ENCODE peak calls at places on chromosomes 4 and X, in six cellular contexts. R is thoracic aorta, Q is H9, Y is neural progenitor cell, W is stomach, B is sigmoid colon. G is an unnamed sample. For H3K4me1 and H3K9me3, the result is how much of the 10 kb centered on the place peaks cover.

GRCh38 chrX:123803331-123803983 is 56.4 kb upstream of the XIAP start:
- DNase-seq in R (no peak), Q (no peak), Y (no peak), W (no peak), B (no peak), G (peak)

GRCh38 chr4:25875281-25875745 is 12.5 kb upstream of the SEL1L3 start:
- DNase-seq in R (no peak), Q (no peak), Y (no peak), W (no peak), B (no peak), G (no peak)

GRCh38 chrX:128975716-128976115 is 547.6 kb downstream of the SMARCA1 start:
- DNase-seq in R (no peak), Q (peak), Y (peak), W (peak), B (no peak), G (peak)

GRCh38 chrX:134745636-134746378 is 87.5 kb upstream of the PLAC1 start:
- DNase-seq in R (no peak), Q (no peak), Y (no peak), W (peak), B (no peak), G (no peak)

GRCh38 chrX:49793686-49794085 is 35.4 kb upstream of the PAGE4 start:
- DNase-seq in R (no peak), Q (no peak), Y (no peak), W (no peak), B (no peak), G (no peak)

GRCh38 chr4:3483471-3483921 is 20.4 kb downstream of the DOK7 start:
- DNase-seq in R (peak), Q (no peak), Y (peak), W (no peak), B (no peak), G (no peak)

GRCh38 chrX:72243472-72243871 is 4.6 kb upstream of the ERCC6L start:
- DNase-seq in R (no peak), Q (no peak), Y (no peak), W (no peak), B (no peak), G (no peak)

GRCh38 chrX:5936438-5936837 is 292.2 kb downstream of the NLGN4X start:
- DNase-seq in R (no peak), Q (no peak), Y (no peak), W (no peak), B (no peak), G (no peak)

GRCh38 chr4:8278421-8279287 is 9.1 kb downstream of the HTRA3 start:
- DNase-seq in R (no peak), Q (no peak), Y (no peak), W (no peak), B (peak), G (no peak)

GRCh38 chr4:8589831-8590545 is 2.6 kb upstream of the CPZ start:
- DNase-seq in R (no peak), Q (no peak), Y (peak), W (no peak), B (no peak), G (no peak)

GRCh38 chr4:184328022-184328736 is 110.5 kb upstream of the ENPP6 start:
- DNase-seq in R (no peak), Q (no peak), Y (no peak), W (no peak), B (no peak), G (no peak)

GRCh38 chrX:39613997-39614679 is 483.6 kb downstream of the BCOR start:
- DNase-seq in R (no peak), Q (peak), Y (peak), W (no peak), B (no peak), G (no peak)

GRCh38 chr4:155271557-155271956 is 63.1 kb downstream of the NPY2R start:
- DNase-seq in R (no peak), Q (no peak), Y (peak), W (no peak), B (no peak), G (no peak)

GRCh38 chrX:50813843-50814661 is at the start of gene SHROOM4:
- DNase-seq in R (no peak), Q (peak), Y (peak), W (peak), B (peak), G (peak)

GRCh38 chrX:70466968-70467367 is 22.3 kb downstream of the DLG3 start:
- DNase-seq in R (no peak), Q (no peak), Y (no peak), W (no peak), B (no peak), G (no peak)

GRCh38 chr4:2260336-2261109 is 1.4 kb downstream of the MXD4 start:
- DNase-seq in R (no peak), Q (peak), Y (no peak), W (peak), B (peak), G (peak)

GRCh38 chr4:2262145-2262943 is 435 bp upstream of the MXD4 start:
- DNase-seq in R (peak), Q (peak), Y (peak), W (peak), B (peak), G (peak)

GRCh38 chr4:2262944-2263250 is 988 bp upstream of the MXD4 start:
- DNase-seq in R (no peak), Q (no peak), Y (no peak), W (no peak), B (no peak), G (no peak)

GRCh38 chr4:2261110-2261852 is 628 bp downstream of the MXD4 start:
- DNase-seq in R (no peak), Q (no peak), Y (peak), W (peak), B (peak), G (peak)

DNA sequence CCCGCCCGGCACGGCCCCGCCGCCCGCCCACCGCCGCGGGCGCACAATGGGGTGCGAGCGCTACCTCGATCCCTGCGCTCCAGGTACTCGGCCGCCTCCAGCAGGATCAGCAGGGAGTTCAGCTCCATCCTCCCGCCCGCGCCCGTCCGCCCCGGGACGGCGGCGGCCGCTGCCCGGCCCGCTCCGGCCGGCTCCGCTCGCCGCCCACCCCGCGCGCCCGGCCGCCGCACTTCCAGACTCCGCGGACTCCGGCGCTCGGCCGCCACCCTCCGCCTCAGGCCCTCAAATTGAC is at the start of gene MXD4:
- DNase-seq in R (no peak), Q (no peak), Y (no peak), W (no peak), B (no peak), G (no peak)
- H3K4me1 ChIP-seq in R (half or more), Q (under half), Y (under half), W (half or more), B (under half), G (under half)

DNA sequence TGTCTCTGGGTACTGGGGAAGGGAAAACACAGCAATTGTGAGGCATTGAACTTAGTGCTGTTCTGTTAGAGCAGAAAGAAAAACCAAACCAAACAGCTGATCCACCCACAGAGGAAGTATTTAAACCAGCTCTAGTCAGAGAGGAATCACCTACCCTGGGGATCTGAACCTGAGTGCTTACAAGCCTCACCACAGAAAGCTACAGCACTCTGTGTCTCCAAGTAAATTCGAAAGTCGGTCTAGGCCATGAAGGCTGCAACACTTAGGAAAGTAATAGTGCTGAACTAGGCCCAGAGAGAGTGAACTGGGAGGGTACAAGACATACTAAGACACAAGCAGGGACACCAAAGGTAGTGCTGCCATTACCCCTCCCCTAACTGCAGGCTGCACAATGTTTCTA is 142.2 kb upstream of the CXorf51A start:
- DNase-seq in R (no peak), Q (no peak), Y (no peak), W (no peak), B (no peak), G (no peak)
- H3K9me3 ChIP-seq in R (under half), Q (under half), Y (under half), W (under half), B (under half), G (under half)

DNA sequence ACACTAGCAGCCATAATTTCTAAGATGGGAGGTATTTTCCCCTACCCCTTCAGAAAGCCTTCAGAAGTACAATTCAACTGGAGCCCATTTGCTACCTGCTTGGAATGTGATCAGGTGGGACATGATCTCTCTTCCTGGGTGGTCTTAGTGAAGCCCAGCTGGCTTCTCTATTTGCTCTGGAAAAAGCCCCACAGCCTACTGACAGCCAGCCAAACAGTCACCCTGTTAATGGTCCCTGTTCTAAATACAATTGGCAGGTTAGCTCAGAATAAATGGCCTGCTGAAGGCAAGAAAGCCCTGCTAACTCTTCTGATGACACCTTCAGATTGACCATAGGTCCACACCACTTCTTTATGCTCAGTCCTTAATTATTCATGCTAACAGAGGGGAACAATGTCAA is 39.9 kb downstream of the HS6ST2 start:
- DNase-seq in R (no peak), Q (no peak), Y (no peak), W (no peak), B (no peak), G (no peak)
- H3K4me1 ChIP-seq in R (under half), Q (under half), Y (under half), W (under half), B (under half), G (under half)

GRCh38 chrX:75649829-75650228 is 127.0 kb upstream of the ZDHHC15 start:
- DNase-seq in R (no peak), Q (no peak), Y (no peak), W (no peak), B (no peak), G (no peak)
- H3K9me3 ChIP-seq in R (under half), Q (under half), Y (under half), W (under half), B (under half), G (under half)

GRCh38 chr4:95625020-95625419 is 76.2 kb upstream of the UNC5C start:
- DNase-seq in R (no peak), Q (no peak), Y (no peak), W (no peak), B (no peak), G (peak)

GRCh38 chr4:95627004-95627403 is 78.2 kb upstream of the UNC5C start:
- DNase-seq in R (no peak), Q (no peak), Y (no peak), W (no peak), B (no peak), G (no peak)

GRCh38 chr4:95627709-95628108 is 78.9 kb upstream of the UNC5C start:
- DNase-seq in R (no peak), Q (no peak), Y (no peak), W (no peak), B (no peak), G (no peak)
- H3K4me1 ChIP-seq in R (under half), Q (under half), Y (under half), W (under half), B (under half), G (under half)

DNA sequence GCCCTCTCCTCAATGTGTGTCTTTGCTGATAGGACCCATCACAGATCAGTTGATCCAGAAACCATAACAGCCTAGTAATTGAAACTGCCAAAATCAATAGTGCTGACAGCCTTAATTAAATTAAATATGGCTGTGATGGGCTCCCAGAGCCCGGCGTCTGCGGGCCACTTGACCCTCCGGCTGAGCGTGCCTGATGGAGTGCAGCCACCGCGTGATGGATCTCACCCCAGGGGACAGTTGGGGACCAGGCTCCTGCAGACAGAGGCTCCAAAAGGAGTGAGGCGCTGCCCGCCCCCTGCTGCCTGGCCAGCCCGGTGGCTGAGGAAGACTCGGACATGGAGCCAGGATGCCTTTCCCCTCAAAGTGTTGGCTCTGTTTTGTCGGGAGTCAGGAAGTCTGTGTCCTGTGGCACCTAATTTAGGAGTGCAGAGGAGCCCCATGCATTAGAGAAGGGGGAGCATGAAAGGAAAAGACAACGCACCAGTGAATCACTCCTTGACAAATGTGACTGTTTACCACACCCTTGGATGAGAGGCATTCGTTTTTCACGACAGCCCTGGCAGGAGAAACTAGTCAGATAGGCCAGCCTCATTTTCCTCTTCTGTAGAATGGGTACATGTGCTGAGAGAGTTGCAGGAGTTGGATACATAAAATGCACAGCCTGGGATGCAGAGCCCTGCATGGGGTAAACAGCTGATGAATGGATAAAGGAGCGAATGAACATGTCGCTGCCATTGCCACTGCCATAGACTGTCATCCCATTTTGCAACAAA is 40.8 kb upstream of the MSX1 start:
- DNase-seq in R (no peak), Q (no peak), Y (no peak), W (no peak), B (no peak), G (peak)
- H3K9me3 ChIP-seq in R (under half), Q (under half), Y (under half), W (under half), B (under half), G (under half)

G was measured in BE2C.